ENCODE peak calls at places on chromosomes 3 and 15, in eight cellular contexts. One of them, this sample, is unnamed.

GRCh38 chr3:38375488-38376097 is 29.0 kb downstream of the XYLB start:
- DNase-seq in GM13977: no peak
- DNase-seq in cardiac fibroblast: no peak
- DNase-seq in smooth muscle cell of the brain vasculature: no peak
- DNase-seq in stimulated activated CD8-positive, alpha-beta memory T cell treated with anti-CD3 and anti-CD28 coated beads, Interleukin-15, amount 100 ng/mL, for 1 hour: no peak
- DNase-seq in IMR-90: no peak
- DNase-seq in kidney: no peak
- DNase-seq in hepatocyte: no peak
- DNase-seq in this sample: no peak

GRCh38 chr3:127289646-127290575 is 2.1 kb upstream of the PRR20G start:
- DNase-seq in kidney: no peak
- DNase-seq in stimulated activated CD8-positive, alpha-beta memory T cell treated with anti-CD3 and anti-CD28 coated beads, Interleukin-15, amount 100 ng/mL, for 1 hour: no peak
- DNase-seq in hepatocyte: no peak
- DNase-seq in IMR-90: peak
- DNase-seq in smooth muscle cell of the brain vasculature: no peak
- DNase-seq in cardiac fibroblast: no peak
- DNase-seq in GM13977: no peak
- DNase-seq in this sample: no peak

GRCh38 chr3:49260711-49261357 is 16.2 kb downstream of the C3orf62 start:
- DNase-seq in cardiac fibroblast: peak
- DNase-seq in GM13977: no peak
- DNase-seq in smooth muscle cell of the brain vasculature: no peak
- DNase-seq in hepatocyte: peak
- DNase-seq in IMR-90: no peak
- DNase-seq in kidney: no peak
- DNase-seq in stimulated activated CD8-positive, alpha-beta memory T cell treated with anti-CD3 and anti-CD28 coated beads, Interleukin-15, amount 100 ng/mL, for 1 hour: no peak
- DNase-seq in this sample: no peak

GRCh38 chr3:36248374-36248773 is 131.9 kb upstream of the STAC start:
- DNase-seq in cardiac fibroblast: no peak
- DNase-seq in kidney: no peak
- DNase-seq in IMR-90: no peak
- DNase-seq in GM13977: no peak
- DNase-seq in stimulated activated CD8-positive, alpha-beta memory T cell treated with anti-CD3 and anti-CD28 coated beads, Interleukin-15, amount 100 ng/mL, for 1 hour: no peak
- DNase-seq in hepatocyte: no peak
- DNase-seq in smooth muscle cell of the brain vasculature: no peak
- DNase-seq in this sample: no peak

GRCh38 chr3:175571096-175571495 is 712.0 kb downstream of the NAALADL2 start:
- DNase-seq in GM13977: no peak
- DNase-seq in smooth muscle cell of the brain vasculature: no peak
- DNase-seq in hepatocyte: no peak
- DNase-seq in stimulated activated CD8-positive, alpha-beta memory T cell treated with anti-CD3 and anti-CD28 coated beads, Interleukin-15, amount 100 ng/mL, for 1 hour: no peak
- DNase-seq in cardiac fibroblast: no peak
- DNase-seq in IMR-90: no peak
- DNase-seq in kidney: no peak
- DNase-seq in this sample: no peak

GRCh38 chr15:28992340-28992864 is 106.6 kb downstream of the APBA2 start:
- DNase-seq in cardiac fibroblast: no peak
- DNase-seq in kidney: no peak
- DNase-seq in stimulated activated CD8-positive, alpha-beta memory T cell treated with anti-CD3 and anti-CD28 coated beads, Interleukin-15, amount 100 ng/mL, for 1 hour: no peak
- DNase-seq in smooth muscle cell of the brain vasculature: no peak
- DNase-seq in IMR-90: no peak
- DNase-seq in GM13977: no peak
- DNase-seq in hepatocyte: no peak
- DNase-seq in this sample: no peak

GRCh38 chr3:194521514-194522260 is 34.9 kb upstream of the ATP13A3 start:
- DNase-seq in kidney: no peak
- DNase-seq in cardiac fibroblast: peak
- DNase-seq in stimulated activated CD8-positive, alpha-beta memory T cell treated with anti-CD3 and anti-CD28 coated beads, Interleukin-15, amount 100 ng/mL, for 1 hour: no peak
- DNase-seq in IMR-90: peak
- DNase-seq in smooth muscle cell of the brain vasculature: no peak
- DNase-seq in GM13977: no peak
- DNase-seq in hepatocyte: no peak
- DNase-seq in this sample: no peak

GRCh38 chr15:64701482-64701881 is 73.9 kb downstream of the RBPMS2 start:
- DNase-seq in IMR-90: no peak
- DNase-seq in cardiac fibroblast: no peak
- DNase-seq in smooth muscle cell of the brain vasculature: no peak
- DNase-seq in GM13977: no peak
- DNase-seq in kidney: no peak
- DNase-seq in stimulated activated CD8-positive, alpha-beta memory T cell treated with anti-CD3 and anti-CD28 coated beads, Interleukin-15, amount 100 ng/mL, for 1 hour: no peak
- DNase-seq in hepatocyte: no peak
- DNase-seq in this sample: no peak

GRCh38 chr3:149367021-149367840 is 10.2 kb downstream of the TM4SF1 start:
- DNase-seq in GM13977: no peak
- DNase-seq in kidney: no peak
- DNase-seq in smooth muscle cell of the brain vasculature: no peak
- DNase-seq in IMR-90: peak
- DNase-seq in stimulated activated CD8-positive, alpha-beta memory T cell treated with anti-CD3 and anti-CD28 coated beads, Interleukin-15, amount 100 ng/mL, for 1 hour: no peak
- DNase-seq in hepatocyte: peak
- DNase-seq in cardiac fibroblast: peak
- DNase-seq in this sample: no peak

GRCh38 chr3:193620650-193621049 is 27.6 kb downstream of the OPA1 start:
- DNase-seq in kidney: no peak
- DNase-seq in GM13977: peak
- DNase-seq in stimulated activated CD8-positive, alpha-beta memory T cell treated with anti-CD3 and anti-CD28 coated beads, Interleukin-15, amount 100 ng/mL, for 1 hour: no peak
- DNase-seq in cardiac fibroblast: peak
- DNase-seq in smooth muscle cell of the brain vasculature: no peak
- DNase-seq in IMR-90: peak
- DNase-seq in hepatocyte: no peak
- DNase-seq in this sample: peak

GRCh38 chr15:29440541-29440940 is 170.9 kb upstream of the NSMCE3 start:
- DNase-seq in hepatocyte: no peak
- DNase-seq in smooth muscle cell of the brain vasculature: no peak
- DNase-seq in cardiac fibroblast: no peak
- DNase-seq in stimulated activated CD8-positive, alpha-beta memory T cell treated with anti-CD3 and anti-CD28 coated beads, Interleukin-15, amount 100 ng/mL, for 1 hour: no peak
- DNase-seq in IMR-90: no peak
- DNase-seq in GM13977: no peak
- DNase-seq in kidney: no peak
- DNase-seq in this sample: no peak

GRCh38 chr15:71278989-71279756 is 163.9 kb downstream of the THSD4 start:
- DNase-seq in IMR-90: peak
- DNase-seq in GM13977: no peak
- DNase-seq in stimulated activated CD8-positive, alpha-beta memory T cell treated with anti-CD3 and anti-CD28 coated beads, Interleukin-15, amount 100 ng/mL, for 1 hour: no peak
- DNase-seq in kidney: no peak
- DNase-seq in hepatocyte: peak
- DNase-seq in cardiac fibroblast: peak
- DNase-seq in smooth muscle cell of the brain vasculature: no peak
- DNase-seq in this sample: no peak

GRCh38 chr15:60835974-60836373 is 357.0 kb upstream of the ICE2 start:
- DNase-seq in smooth muscle cell of the brain vasculature: no peak
- DNase-seq in stimulated activated CD8-positive, alpha-beta memory T cell treated with anti-CD3 and anti-CD28 coated beads, Interleukin-15, amount 100 ng/mL, for 1 hour: no peak
- DNase-seq in IMR-90: peak
- DNase-seq in GM13977: no peak
- DNase-seq in kidney: no peak
- DNase-seq in cardiac fibroblast: peak
- DNase-seq in hepatocyte: no peak
- DNase-seq in this sample: no peak

GRCh38 chr3:71585126-71585525 is 1.6 kb upstream of the FOXP1 start:
- DNase-seq in kidney: no peak
- DNase-seq in cardiac fibroblast: peak
- DNase-seq in IMR-90: no peak
- DNase-seq in GM13977: no peak
- DNase-seq in smooth muscle cell of the brain vasculature: no peak
- DNase-seq in hepatocyte: no peak
- DNase-seq in stimulated activated CD8-positive, alpha-beta memory T cell treated with anti-CD3 and anti-CD28 coated beads, Interleukin-15, amount 100 ng/mL, for 1 hour: no peak
- DNase-seq in this sample: no peak

GRCh38 chr15:38758001-38758400 is 193.4 kb upstream of the RASGRP1 start:
- DNase-seq in smooth muscle cell of the brain vasculature: peak
- DNase-seq in hepatocyte: no peak
- DNase-seq in kidney: no peak
- DNase-seq in GM13977: no peak
- DNase-seq in cardiac fibroblast: peak
- DNase-seq in IMR-90: peak
- DNase-seq in stimulated activated CD8-positive, alpha-beta memory T cell treated with anti-CD3 and anti-CD28 coated beads, Interleukin-15, amount 100 ng/mL, for 1 hour: no peak
- DNase-seq in this sample: no peak

GRCh38 chr15:51299187-51300015 is 39.0 kb downstream of the CYP19A1 start:
- DNase-seq in stimulated activated CD8-positive, alpha-beta memory T cell treated with anti-CD3 and anti-CD28 coated beads, Interleukin-15, amount 100 ng/mL, for 1 hour: no peak
- DNase-seq in GM13977: no peak
- DNase-seq in kidney: no peak
- DNase-seq in smooth muscle cell of the brain vasculature: no peak
- DNase-seq in hepatocyte: peak
- DNase-seq in cardiac fibroblast: no peak
- DNase-seq in IMR-90: no peak
- DNase-seq in this sample: no peak

GRCh38 chr3:56772926-56773587 is 28.7 kb downstream of the ARHGEF3 start:
- DNase-seq in IMR-90: no peak
- DNase-seq in stimulated activated CD8-positive, alpha-beta memory T cell treated with anti-CD3 and anti-CD28 coated beads, Interleukin-15, amount 100 ng/mL, for 1 hour: no peak
- DNase-seq in cardiac fibroblast: no peak
- DNase-seq in hepatocyte: no peak
- DNase-seq in GM13977: peak
- DNase-seq in smooth muscle cell of the brain vasculature: no peak
- DNase-seq in kidney: no peak
- DNase-seq in this sample: peak

GRCh38 chr15:31265871-31266711 is 60.5 kb upstream of the KLF13 start:
- DNase-seq in GM13977: peak
- DNase-seq in cardiac fibroblast: peak
- DNase-seq in hepatocyte: no peak
- DNase-seq in stimulated activated CD8-positive, alpha-beta memory T cell treated with anti-CD3 and anti-CD28 coated beads, Interleukin-15, amount 100 ng/mL, for 1 hour: peak
- DNase-seq in smooth muscle cell of the brain vasculature: peak
- DNase-seq in kidney: peak
- DNase-seq in IMR-90: no peak
- DNase-seq in this sample: peak

GRCh38 chr3:33145221-33145900 is 31.5 kb downstream of the CRTAP start:
- DNase-seq in cardiac fibroblast: no peak
- DNase-seq in IMR-90: no peak
- DNase-seq in kidney: no peak
- DNase-seq in hepatocyte: no peak
- DNase-seq in GM13977: no peak
- DNase-seq in stimulated activated CD8-positive, alpha-beta memory T cell treated with anti-CD3 and anti-CD28 coated beads, Interleukin-15, amount 100 ng/mL, for 1 hour: no peak
- DNase-seq in smooth muscle cell of the brain vasculature: peak
- DNase-seq in this sample: no peak

GRCh38 chr3:129560931-129561594 is 18.1 kb downstream of the H1-8 start:
- DNase-seq in IMR-90: peak
- DNase-seq in smooth muscle cell of the brain vasculature: no peak
- DNase-seq in stimulated activated CD8-positive, alpha-beta memory T cell treated with anti-CD3 and anti-CD28 coated beads, Interleukin-15, amount 100 ng/mL, for 1 hour: no peak
- DNase-seq in GM13977: no peak
- DNase-seq in cardiac fibroblast: peak
- DNase-seq in kidney: peak
- DNase-seq in hepatocyte: peak
- DNase-seq in this sample: no peak

GRCh38 chr15:87752250-87752951 is 504.1 kb downstream of the NTRK3 start:
- DNase-seq in cardiac fibroblast: peak
- DNase-seq in hepatocyte: no peak
- DNase-seq in stimulated activated CD8-positive, alpha-beta memory T cell treated with anti-CD3 and anti-CD28 coated beads, Interleukin-15, amount 100 ng/mL, for 1 hour: no peak
- DNase-seq in kidney: no peak
- DNase-seq in IMR-90: peak
- DNase-seq in smooth muscle cell of the brain vasculature: peak
- DNase-seq in GM13977: no peak
- DNase-seq in this sample: no peak

GRCh38 chr3:13009132-13009945 is 63.9 kb downstream of the IQSEC1 start:
- DNase-seq in hepatocyte: no peak
- DNase-seq in smooth muscle cell of the brain vasculature: no peak
- DNase-seq in kidney: peak
- DNase-seq in GM13977: peak
- DNase-seq in IMR-90: no peak
- DNase-seq in stimulated activated CD8-positive, alpha-beta memory T cell treated with anti-CD3 and anti-CD28 coated beads, Interleukin-15, amount 100 ng/mL, for 1 hour: no peak
- DNase-seq in cardiac fibroblast: no peak
- DNase-seq in this sample: peak

GRCh38 chr15:85795669-85796305 is 1.1 kb upstream of the KLHL25 start:
- DNase-seq in kidney: peak
- DNase-seq in smooth muscle cell of the brain vasculature: no peak
- DNase-seq in IMR-90: no peak
- DNase-seq in hepatocyte: no peak
- DNase-seq in stimulated activated CD8-positive, alpha-beta memory T cell treated with anti-CD3 and anti-CD28 coated beads, Interleukin-15, amount 100 ng/mL, for 1 hour: no peak
- DNase-seq in cardiac fibroblast: no peak
- DNase-seq in GM13977: no peak
- DNase-seq in this sample: no peak

GRCh38 chr3:114351822-114352145 is 58.0 kb downstream of the TIGIT start:
- DNase-seq in smooth muscle cell of the brain vasculature: no peak
- DNase-seq in GM13977: no peak
- DNase-seq in kidney: no peak
- DNase-seq in stimulated activated CD8-positive, alpha-beta memory T cell treated with anti-CD3 and anti-CD28 coated beads, Interleukin-15, amount 100 ng/mL, for 1 hour: no peak
- DNase-seq in hepatocyte: no peak
- DNase-seq in cardiac fibroblast: no peak
- DNase-seq in IMR-90: no peak
- DNase-seq in this sample: no peak

GRCh38 chr3:138442433-138442832 is 8.0 kb downstream of the ESYT3 start:
- DNase-seq in IMR-90: peak
- DNase-seq in stimulated activated CD8-positive, alpha-beta memory T cell treated with anti-CD3 and anti-CD28 coated beads, Interleukin-15, amount 100 ng/mL, for 1 hour: no peak
- DNase-seq in smooth muscle cell of the brain vasculature: no peak
- DNase-seq in kidney: no peak
- DNase-seq in hepatocyte: peak
- DNase-seq in GM13977: no peak
- DNase-seq in cardiac fibroblast: peak
- DNase-seq in this sample: no peak

GRCh38 chr3:128875556-128876120 is 3.8 kb upstream of the ACAD9 start:
- DNase-seq in stimulated activated CD8-positive, alpha-beta memory T cell treated with anti-CD3 and anti-CD28 coated beads, Interleukin-15, amount 100 ng/mL, for 1 hour: peak
- DNase-seq in cardiac fibroblast: peak
- DNase-seq in hepatocyte: peak
- DNase-seq in GM13977: peak
- DNase-seq in smooth muscle cell of the brain vasculature: no peak
- DNase-seq in kidney: peak
- DNase-seq in IMR-90: no peak
- DNase-seq in this sample: peak

GRCh38 chr15:46815765-46816164 is 901.5 kb upstream of the SEMA6D start:
- DNase-seq in smooth muscle cell of the brain vasculature: no peak
- DNase-seq in stimulated activated CD8-positive, alpha-beta memory T cell treated with anti-CD3 and anti-CD28 coated beads, Interleukin-15, amount 100 ng/mL, for 1 hour: no peak
- DNase-seq in kidney: no peak
- DNase-seq in cardiac fibroblast: no peak
- DNase-seq in IMR-90: no peak
- DNase-seq in GM13977: no peak
- DNase-seq in hepatocyte: peak
- DNase-seq in this sample: no peak

GRCh38 chr3:62577153-62577552 is 203.8 kb upstream of the FEZF2 start:
- DNase-seq in smooth muscle cell of the brain vasculature: no peak
- DNase-seq in hepatocyte: no peak
- DNase-seq in IMR-90: no peak
- DNase-seq in stimulated activated CD8-positive, alpha-beta memory T cell treated with anti-CD3 and anti-CD28 coated beads, Interleukin-15, amount 100 ng/mL, for 1 hour: no peak
- DNase-seq in kidney: no peak
- DNase-seq in GM13977: no peak
- DNase-seq in cardiac fibroblast: peak
- DNase-seq in this sample: no peak

GRCh38 chr3:30510596-30510995 is 95.8 kb upstream of the TGFBR2 start:
- DNase-seq in IMR-90: peak
- DNase-seq in GM13977: no peak
- DNase-seq in kidney: no peak
- DNase-seq in smooth muscle cell of the brain vasculature: no peak
- DNase-seq in hepatocyte: no peak
- DNase-seq in cardiac fibroblast: peak
- DNase-seq in stimulated activated CD8-positive, alpha-beta memory T cell treated with anti-CD3 and anti-CD28 coated beads, Interleukin-15, amount 100 ng/mL, for 1 hour: no peak
- DNase-seq in this sample: no peak

GRCh38 chr3:193872265-193872753 is 263.6 kb upstream of the HES1 start:
- DNase-seq in GM13977: peak
- DNase-seq in IMR-90: peak
- DNase-seq in cardiac fibroblast: peak
- DNase-seq in hepatocyte: peak
- DNase-seq in kidney: no peak
- DNase-seq in smooth muscle cell of the brain vasculature: peak
- DNase-seq in stimulated activated CD8-positive, alpha-beta memory T cell treated with anti-CD3 and anti-CD28 coated beads, Interleukin-15, amount 100 ng/mL, for 1 hour: no peak
- DNase-seq in this sample: peak

GRCh38 chr15:70863450-70864218 is 9.7 kb upstream of the LARP6 start:
- DNase-seq in kidney: no peak
- DNase-seq in IMR-90: peak
- DNase-seq in GM13977: no peak
- DNase-seq in hepatocyte: peak
- DNase-seq in stimulated activated CD8-positive, alpha-beta memory T cell treated with anti-CD3 and anti-CD28 coated beads, Interleukin-15, amount 100 ng/mL, for 1 hour: no peak
- DNase-seq in smooth muscle cell of the brain vasculature: no peak
- DNase-seq in cardiac fibroblast: peak
- DNase-seq in this sample: no peak

GRCh38 chr3:71010731-71011455 is 572.6 kb downstream of the FOXP1 start:
- DNase-seq in smooth muscle cell of the brain vasculature: no peak
- DNase-seq in kidney: no peak
- DNase-seq in cardiac fibroblast: no peak
- DNase-seq in IMR-90: peak
- DNase-seq in hepatocyte: no peak
- DNase-seq in GM13977: peak
- DNase-seq in stimulated activated CD8-positive, alpha-beta memory T cell treated with anti-CD3 and anti-CD28 coated beads, Interleukin-15, amount 100 ng/mL, for 1 hour: no peak
- DNase-seq in this sample: peak

GRCh38 chr3:150535204-150535603 is 11.1 kb downstream of the SERP1 start:
- DNase-seq in GM13977: no peak
- DNase-seq in cardiac fibroblast: no peak
- DNase-seq in stimulated activated CD8-positive, alpha-beta memory T cell treated with anti-CD3 and anti-CD28 coated beads, Interleukin-15, amount 100 ng/mL, for 1 hour: no peak
- DNase-seq in hepatocyte: no peak
- DNase-seq in kidney: no peak
- DNase-seq in smooth muscle cell of the brain vasculature: no peak
- DNase-seq in IMR-90: no peak
- DNase-seq in this sample: no peak

GRCh38 chr3:58049143-58049785 is 41.0 kb downstream of the FLNB start:
- DNase-seq in GM13977: no peak
- DNase-seq in cardiac fibroblast: peak
- DNase-seq in hepatocyte: peak
- DNase-seq in IMR-90: peak
- DNase-seq in stimulated activated CD8-positive, alpha-beta memory T cell treated with anti-CD3 and anti-CD28 coated beads, Interleukin-15, amount 100 ng/mL, for 1 hour: no peak
- DNase-seq in kidney: no peak
- DNase-seq in smooth muscle cell of the brain vasculature: no peak
- DNase-seq in this sample: no peak